ENCODE peak calls at places on chromosomes 12 and 14, in four cellular contexts. One of them, this sample, is unnamed.

GRCh38 chr12:55068416-55069010 is 48.7 kb downstream of the NEUROD4 start:
- DNase-seq in stimulated activated CD8-positive, alpha-beta memory T cell treated with anti-CD3 and anti-CD28 coated beads, Interleukin-7, amount 100 ng/mL, for 1 hour: no peak
- DNase-seq in left colon: no peak
- DNase-seq in CD8-positive, alpha-beta memory T cell: peak
- DNase-seq in this sample: no peak

GRCh38 chr12:62912644-62913043 is 22.3 kb downstream of the PPM1H start:
- DNase-seq in stimulated activated CD8-positive, alpha-beta memory T cell treated with anti-CD3 and anti-CD28 coated beads, Interleukin-7, amount 100 ng/mL, for 1 hour: no peak
- DNase-seq in left colon: no peak
- DNase-seq in CD8-positive, alpha-beta memory T cell: no peak
- DNase-seq in this sample: no peak

GRCh38 chr12:105414088-105414487 is 83.6 kb downstream of the C12orf75 start:
- DNase-seq in stimulated activated CD8-positive, alpha-beta memory T cell treated with anti-CD3 and anti-CD28 coated beads, Interleukin-7, amount 100 ng/mL, for 1 hour: no peak
- DNase-seq in left colon: no peak
- DNase-seq in CD8-positive, alpha-beta memory T cell: no peak
- DNase-seq in this sample: no peak

GRCh38 chr12:53845932-53846331 is 92.7 kb upstream of the HOXC13 start:
- DNase-seq in stimulated activated CD8-positive, alpha-beta memory T cell treated with anti-CD3 and anti-CD28 coated beads, Interleukin-7, amount 100 ng/mL, for 1 hour: no peak
- DNase-seq in left colon: no peak
- DNase-seq in CD8-positive, alpha-beta memory T cell: no peak
- DNase-seq in this sample: no peak

GRCh38 chr12:92208613-92209121 is 63.0 kb upstream of the BTG1 start:
- DNase-seq in stimulated activated CD8-positive, alpha-beta memory T cell treated with anti-CD3 and anti-CD28 coated beads, Interleukin-7, amount 100 ng/mL, for 1 hour: no peak
- DNase-seq in left colon: no peak
- DNase-seq in CD8-positive, alpha-beta memory T cell: peak
- DNase-seq in this sample: no peak

GRCh38 chr12:64669270-64669842 is 59.1 kb downstream of the RASSF3 start:
- DNase-seq in stimulated activated CD8-positive, alpha-beta memory T cell treated with anti-CD3 and anti-CD28 coated beads, Interleukin-7, amount 100 ng/mL, for 1 hour: no peak
- DNase-seq in left colon: peak
- DNase-seq in CD8-positive, alpha-beta memory T cell: peak
- DNase-seq in this sample: peak

GRCh38 chr12:52805000-52805399 is 8.9 kb downstream of the KRT4 start:
- DNase-seq in stimulated activated CD8-positive, alpha-beta memory T cell treated with anti-CD3 and anti-CD28 coated beads, Interleukin-7, amount 100 ng/mL, for 1 hour: no peak
- DNase-seq in left colon: no peak
- DNase-seq in CD8-positive, alpha-beta memory T cell: no peak
- DNase-seq in this sample: no peak

GRCh38 chr14:31300296-31300695 is 92.7 kb upstream of the HECTD1 start:
- DNase-seq in stimulated activated CD8-positive, alpha-beta memory T cell treated with anti-CD3 and anti-CD28 coated beads, Interleukin-7, amount 100 ng/mL, for 1 hour: no peak
- DNase-seq in left colon: no peak
- DNase-seq in CD8-positive, alpha-beta memory T cell: no peak
- DNase-seq in this sample: no peak

GRCh38 chr12:24069532-24070395 is 120.3 kb upstream of the SOX5 start:
- DNase-seq in stimulated activated CD8-positive, alpha-beta memory T cell treated with anti-CD3 and anti-CD28 coated beads, Interleukin-7, amount 100 ng/mL, for 1 hour: no peak
- DNase-seq in left colon: no peak
- DNase-seq in CD8-positive, alpha-beta memory T cell: no peak
- DNase-seq in this sample: no peak

GRCh38 chr14:102902523-102903247 is 19.8 kb upstream of the AMN start:
- DNase-seq in stimulated activated CD8-positive, alpha-beta memory T cell treated with anti-CD3 and anti-CD28 coated beads, Interleukin-7, amount 100 ng/mL, for 1 hour: no peak
- DNase-seq in left colon: no peak
- DNase-seq in CD8-positive, alpha-beta memory T cell: no peak
- DNase-seq in this sample: no peak

GRCh38 chr12:125113800-125114199 is 48.6 kb downstream of the AACS start:
- DNase-seq in stimulated activated CD8-positive, alpha-beta memory T cell treated with anti-CD3 and anti-CD28 coated beads, Interleukin-7, amount 100 ng/mL, for 1 hour: no peak
- DNase-seq in left colon: no peak
- DNase-seq in CD8-positive, alpha-beta memory T cell: no peak
- DNase-seq in this sample: no peak

GRCh38 chr12:57049890-57050289 is at the start of gene MYO1A:
- DNase-seq in stimulated activated CD8-positive, alpha-beta memory T cell treated with anti-CD3 and anti-CD28 coated beads, Interleukin-7, amount 100 ng/mL, for 1 hour: no peak
- DNase-seq in left colon: peak
- DNase-seq in CD8-positive, alpha-beta memory T cell: no peak
- DNase-seq in this sample: no peak

GRCh38 chr14:35155962-35156361 is 33.6 kb downstream of the PRORP start:
- DNase-seq in stimulated activated CD8-positive, alpha-beta memory T cell treated with anti-CD3 and anti-CD28 coated beads, Interleukin-7, amount 100 ng/mL, for 1 hour: no peak
- DNase-seq in left colon: no peak
- DNase-seq in CD8-positive, alpha-beta memory T cell: no peak
- DNase-seq in this sample: no peak

GRCh38 chr14:34124585-34124984 is 173.7 kb upstream of the EGLN3 start:
- DNase-seq in stimulated activated CD8-positive, alpha-beta memory T cell treated with anti-CD3 and anti-CD28 coated beads, Interleukin-7, amount 100 ng/mL, for 1 hour: no peak
- DNase-seq in left colon: no peak
- DNase-seq in CD8-positive, alpha-beta memory T cell: no peak
- DNase-seq in this sample: no peak

GRCh38 chr14:53338192-53338591 is 185.1 kb upstream of the DDHD1 start:
- DNase-seq in stimulated activated CD8-positive, alpha-beta memory T cell treated with anti-CD3 and anti-CD28 coated beads, Interleukin-7, amount 100 ng/mL, for 1 hour: no peak
- DNase-seq in left colon: no peak
- DNase-seq in CD8-positive, alpha-beta memory T cell: no peak
- DNase-seq in this sample: no peak

GRCh38 chr14:88352299-88353097 is 29.4 kb upstream of the KCNK10 start:
- DNase-seq in stimulated activated CD8-positive, alpha-beta memory T cell treated with anti-CD3 and anti-CD28 coated beads, Interleukin-7, amount 100 ng/mL, for 1 hour: no peak
- DNase-seq in left colon: no peak
- DNase-seq in CD8-positive, alpha-beta memory T cell: no peak
- DNase-seq in this sample: no peak

GRCh38 chr14:90388437-90388836 is 8.4 kb upstream of the CALM1 start:
- DNase-seq in stimulated activated CD8-positive, alpha-beta memory T cell treated with anti-CD3 and anti-CD28 coated beads, Interleukin-7, amount 100 ng/mL, for 1 hour: no peak
- DNase-seq in left colon: peak
- DNase-seq in CD8-positive, alpha-beta memory T cell: no peak
- DNase-seq in this sample: no peak

GRCh38 chr14:58299665-58300202 is 1.4 kb downstream of the ARID4A start:
- DNase-seq in stimulated activated CD8-positive, alpha-beta memory T cell treated with anti-CD3 and anti-CD28 coated beads, Interleukin-7, amount 100 ng/mL, for 1 hour: no peak
- DNase-seq in left colon: peak
- DNase-seq in CD8-positive, alpha-beta memory T cell: no peak
- DNase-seq in this sample: no peak

GRCh38 chr12:58252914-58253313 is 311.5 kb downstream of the ATP23 start:
- DNase-seq in stimulated activated CD8-positive, alpha-beta memory T cell treated with anti-CD3 and anti-CD28 coated beads, Interleukin-7, amount 100 ng/mL, for 1 hour: no peak
- DNase-seq in left colon: no peak
- DNase-seq in CD8-positive, alpha-beta memory T cell: no peak
- DNase-seq in this sample: no peak

GRCh38 chr12:117148642-117149041 is 41.6 kb downstream of the FBXO21 start:
- DNase-seq in stimulated activated CD8-positive, alpha-beta memory T cell treated with anti-CD3 and anti-CD28 coated beads, Interleukin-7, amount 100 ng/mL, for 1 hour: no peak
- DNase-seq in left colon: no peak
- DNase-seq in CD8-positive, alpha-beta memory T cell: no peak
- DNase-seq in this sample: no peak

GRCh38 chr14:22598896-22599244 is 770 bp downstream of the ABHD4 start:
- DNase-seq in stimulated activated CD8-positive, alpha-beta memory T cell treated with anti-CD3 and anti-CD28 coated beads, Interleukin-7, amount 100 ng/mL, for 1 hour: no peak
- DNase-seq in left colon: peak
- DNase-seq in CD8-positive, alpha-beta memory T cell: no peak
- DNase-seq in this sample: no peak

GRCh38 chr12:62983594-62983993 is 48.6 kb upstream of the PPM1H start:
- DNase-seq in stimulated activated CD8-positive, alpha-beta memory T cell treated with anti-CD3 and anti-CD28 coated beads, Interleukin-7, amount 100 ng/mL, for 1 hour: no peak
- DNase-seq in left colon: no peak
- DNase-seq in CD8-positive, alpha-beta memory T cell: no peak
- DNase-seq in this sample: no peak

GRCh38 chr12:125797421-125798175 is 732.4 kb downstream of the AACS start:
- DNase-seq in stimulated activated CD8-positive, alpha-beta memory T cell treated with anti-CD3 and anti-CD28 coated beads, Interleukin-7, amount 100 ng/mL, for 1 hour: no peak
- DNase-seq in left colon: no peak
- DNase-seq in CD8-positive, alpha-beta memory T cell: no peak
- DNase-seq in this sample: no peak

GRCh38 chr14:98701377-98701776 is 570.6 kb downstream of the BCL11B start:
- DNase-seq in stimulated activated CD8-positive, alpha-beta memory T cell treated with anti-CD3 and anti-CD28 coated beads, Interleukin-7, amount 100 ng/mL, for 1 hour: no peak
- DNase-seq in left colon: no peak
- DNase-seq in CD8-positive, alpha-beta memory T cell: no peak
- DNase-seq in this sample: no peak

GRCh38 chr12:124518051-124518932 is 49.1 kb downstream of the NCOR2 start:
- DNase-seq in stimulated activated CD8-positive, alpha-beta memory T cell treated with anti-CD3 and anti-CD28 coated beads, Interleukin-7, amount 100 ng/mL, for 1 hour: no peak
- DNase-seq in left colon: peak
- DNase-seq in CD8-positive, alpha-beta memory T cell: no peak
- DNase-seq in this sample: no peak

GRCh38 chr12:132638541-132639408 is 20.2 kb downstream of the P2RX2 start:
- DNase-seq in stimulated activated CD8-positive, alpha-beta memory T cell treated with anti-CD3 and anti-CD28 coated beads, Interleukin-7, amount 100 ng/mL, for 1 hour: no peak
- DNase-seq in left colon: no peak
- DNase-seq in CD8-positive, alpha-beta memory T cell: no peak
- DNase-seq in this sample: no peak

GRCh38 chr12:123597100-123597499 is 4.8 kb upstream of the DDX55 start:
- DNase-seq in stimulated activated CD8-positive, alpha-beta memory T cell treated with anti-CD3 and anti-CD28 coated beads, Interleukin-7, amount 100 ng/mL, for 1 hour: no peak
- DNase-seq in left colon: no peak
- DNase-seq in CD8-positive, alpha-beta memory T cell: no peak
- DNase-seq in this sample: no peak

GRCh38 chr14:30450620-30451019 is 108.3 kb upstream of the G2E3 start:
- DNase-seq in stimulated activated CD8-positive, alpha-beta memory T cell treated with anti-CD3 and anti-CD28 coated beads, Interleukin-7, amount 100 ng/mL, for 1 hour: no peak
- DNase-seq in left colon: no peak
- DNase-seq in CD8-positive, alpha-beta memory T cell: no peak
- DNase-seq in this sample: no peak

GRCh38 chr14:103259801-103260628 is 74.0 kb upstream of the EIF5 start:
- DNase-seq in stimulated activated CD8-positive, alpha-beta memory T cell treated with anti-CD3 and anti-CD28 coated beads, Interleukin-7, amount 100 ng/mL, for 1 hour: no peak
- DNase-seq in left colon: no peak
- DNase-seq in CD8-positive, alpha-beta memory T cell: no peak
- DNase-seq in this sample: no peak

GRCh38 chr14:21263284-21264024 is 5.8 kb downstream of the HNRNPC start:
- DNase-seq in stimulated activated CD8-positive, alpha-beta memory T cell treated with anti-CD3 and anti-CD28 coated beads, Interleukin-7, amount 100 ng/mL, for 1 hour: no peak
- DNase-seq in left colon: no peak
- DNase-seq in CD8-positive, alpha-beta memory T cell: no peak
- DNase-seq in this sample: no peak

GRCh38 chr14:100532916-100533630 is 54.1 kb downstream of the BEGAIN start:
- DNase-seq in stimulated activated CD8-positive, alpha-beta memory T cell treated with anti-CD3 and anti-CD28 coated beads, Interleukin-7, amount 100 ng/mL, for 1 hour: no peak
- DNase-seq in left colon: peak
- DNase-seq in CD8-positive, alpha-beta memory T cell: no peak
- DNase-seq in this sample: no peak

GRCh38 chr14:99327458-99328250 is 55.7 kb upstream of the BCL11B start:
- DNase-seq in stimulated activated CD8-positive, alpha-beta memory T cell treated with anti-CD3 and anti-CD28 coated beads, Interleukin-7, amount 100 ng/mL, for 1 hour: no peak
- DNase-seq in left colon: no peak
- DNase-seq in CD8-positive, alpha-beta memory T cell: no peak
- DNase-seq in this sample: no peak

GRCh38 chr14:69328765-69329164 is 68.8 kb downstream of the GALNT16 start:
- DNase-seq in stimulated activated CD8-positive, alpha-beta memory T cell treated with anti-CD3 and anti-CD28 coated beads, Interleukin-7, amount 100 ng/mL, for 1 hour: no peak
- DNase-seq in left colon: no peak
- DNase-seq in CD8-positive, alpha-beta memory T cell: no peak
- DNase-seq in this sample: no peak

This sample was measured in effector memory CD4-positive, alpha-beta T cell.